ENCODE peak calls at places on chromosomes 4 and X, in eight cellular contexts. One of them, this sample, is unnamed.

GRCh38 chr4:183722738-183723560 is 63.9 kb downstream of the TRAPPC11 start:
- DNase-seq in mammary epithelial cell: peak; percentile 75
- DNase-seq in dorsolateral prefrontal cortex: peak; percentile 48
- DNase-seq in left ventricle myocardium inferior: peak; percentile 63
- DNase-seq in stomach: peak; percentile 81
- DNase-seq in naive thymus-derived CD4-positive, alpha-beta T cell: peak; percentile 60
- DNase-seq in gastrocnemius medialis: no peak
- DNase-seq in tibial artery: peak; percentile 33
- DNase-seq in this sample: no peak

GRCh38 chrX:69137911-69138310 is 27.3 kb downstream of the PJA1 start:
- DNase-seq in mammary epithelial cell: no peak
- DNase-seq in dorsolateral prefrontal cortex: no peak
- DNase-seq in left ventricle myocardium inferior: no peak
- DNase-seq in stomach: no peak
- DNase-seq in naive thymus-derived CD4-positive, alpha-beta T cell: no peak
- DNase-seq in gastrocnemius medialis: no peak
- DNase-seq in tibial artery: no peak
- DNase-seq in this sample: no peak

GRCh38 chr4:69058410-69059059 is 37.7 kb upstream of the UGT2B7 start:
- DNase-seq in mammary epithelial cell: no peak
- DNase-seq in dorsolateral prefrontal cortex: no peak
- DNase-seq in left ventricle myocardium inferior: no peak
- DNase-seq in stomach: no peak
- DNase-seq in naive thymus-derived CD4-positive, alpha-beta T cell: no peak
- DNase-seq in gastrocnemius medialis: no peak
- DNase-seq in tibial artery: no peak
- DNase-seq in this sample: no peak

GRCh38 chr4:11426716-11427115 is 2.0 kb downstream of the HS3ST1 start:
- DNase-seq in mammary epithelial cell: peak; percentile 23
- DNase-seq in dorsolateral prefrontal cortex: no peak
- DNase-seq in left ventricle myocardium inferior: no peak
- DNase-seq in stomach: no peak
- DNase-seq in naive thymus-derived CD4-positive, alpha-beta T cell: no peak
- DNase-seq in gastrocnemius medialis: no peak
- DNase-seq in tibial artery: no peak
- DNase-seq in this sample: no peak

GRCh38 chrX:19875051-19875432 is 12.4 kb downstream of the SH3KBP1 start:
- DNase-seq in mammary epithelial cell: no peak
- DNase-seq in dorsolateral prefrontal cortex: no peak
- DNase-seq in left ventricle myocardium inferior: no peak
- DNase-seq in stomach: no peak
- DNase-seq in naive thymus-derived CD4-positive, alpha-beta T cell: no peak
- DNase-seq in gastrocnemius medialis: no peak
- DNase-seq in tibial artery: no peak
- DNase-seq in this sample: no peak

GRCh38 chr4:7898385-7898784 is 41.3 kb downstream of the AFAP1 start:
- DNase-seq in mammary epithelial cell: no peak
- DNase-seq in dorsolateral prefrontal cortex: no peak
- DNase-seq in left ventricle myocardium inferior: no peak
- DNase-seq in stomach: no peak
- DNase-seq in naive thymus-derived CD4-positive, alpha-beta T cell: no peak
- DNase-seq in gastrocnemius medialis: no peak
- DNase-seq in tibial artery: no peak
- DNase-seq in this sample: no peak

GRCh38 chrX:14362731-14363130 is 166.6 kb upstream of the GLRA2 start:
- DNase-seq in mammary epithelial cell: no peak
- DNase-seq in dorsolateral prefrontal cortex: no peak
- DNase-seq in left ventricle myocardium inferior: no peak
- DNase-seq in stomach: no peak
- DNase-seq in naive thymus-derived CD4-positive, alpha-beta T cell: no peak
- DNase-seq in gastrocnemius medialis: no peak
- DNase-seq in tibial artery: no peak
- DNase-seq in this sample: no peak

GRCh38 chrX:68440940-68441339 is 7.6 kb upstream of the OPHN1 start:
- DNase-seq in mammary epithelial cell: peak; percentile 25
- DNase-seq in dorsolateral prefrontal cortex: no peak
- DNase-seq in left ventricle myocardium inferior: peak; percentile 56
- DNase-seq in stomach: peak; percentile 79
- DNase-seq in naive thymus-derived CD4-positive, alpha-beta T cell: no peak
- DNase-seq in gastrocnemius medialis: no peak
- DNase-seq in tibial artery: peak; percentile 50
- DNase-seq in this sample: no peak

GRCh38 chr4:40924096-40924792 is 174.5 kb downstream of the NSUN7 start:
- DNase-seq in mammary epithelial cell: no peak
- DNase-seq in dorsolateral prefrontal cortex: peak; percentile 75
- DNase-seq in left ventricle myocardium inferior: peak; percentile 57
- DNase-seq in stomach: peak; percentile 64
- DNase-seq in naive thymus-derived CD4-positive, alpha-beta T cell: peak; percentile 79
- DNase-seq in gastrocnemius medialis: no peak
- DNase-seq in tibial artery: peak; percentile 51
- DNase-seq in this sample: peak; percentile 83

GRCh38 chr4:140069068-140069467 is 84.9 kb downstream of the MAML3 start:
- DNase-seq in mammary epithelial cell: peak; percentile 14
- DNase-seq in dorsolateral prefrontal cortex: no peak
- DNase-seq in left ventricle myocardium inferior: peak; percentile 28
- DNase-seq in stomach: peak; percentile 46
- DNase-seq in naive thymus-derived CD4-positive, alpha-beta T cell: no peak
- DNase-seq in gastrocnemius medialis: no peak
- DNase-seq in tibial artery: peak; percentile 67
- DNase-seq in this sample: no peak

GRCh38 chrX:148592595-148592994 is 92.2 kb downstream of the AFF2 start:
- DNase-seq in mammary epithelial cell: no peak
- DNase-seq in dorsolateral prefrontal cortex: no peak
- DNase-seq in left ventricle myocardium inferior: no peak
- DNase-seq in stomach: no peak
- DNase-seq in naive thymus-derived CD4-positive, alpha-beta T cell: no peak
- DNase-seq in gastrocnemius medialis: no peak
- DNase-seq in tibial artery: no peak
- DNase-seq in this sample: no peak

GRCh38 chrX:99184153-99184552 is 1225.9 kb downstream of the PCDH19 start:
- DNase-seq in mammary epithelial cell: no peak
- DNase-seq in dorsolateral prefrontal cortex: no peak
- DNase-seq in left ventricle myocardium inferior: no peak
- DNase-seq in stomach: no peak
- DNase-seq in naive thymus-derived CD4-positive, alpha-beta T cell: no peak
- DNase-seq in gastrocnemius medialis: no peak
- DNase-seq in tibial artery: no peak
- DNase-seq in this sample: no peak

GRCh38 chr4:128311659-128312392 is 24.2 kb upstream of the PGRMC2 start:
- DNase-seq in mammary epithelial cell: peak; percentile 22
- DNase-seq in dorsolateral prefrontal cortex: no peak
- DNase-seq in left ventricle myocardium inferior: no peak
- DNase-seq in stomach: peak; percentile 49
- DNase-seq in naive thymus-derived CD4-positive, alpha-beta T cell: no peak
- DNase-seq in gastrocnemius medialis: no peak
- DNase-seq in tibial artery: no peak
- DNase-seq in this sample: no peak

GRCh38 chr4:141041021-141041476 is 92.2 kb downstream of the RNF150 start:
- DNase-seq in mammary epithelial cell: no peak
- DNase-seq in dorsolateral prefrontal cortex: no peak
- DNase-seq in left ventricle myocardium inferior: no peak
- DNase-seq in stomach: no peak
- DNase-seq in naive thymus-derived CD4-positive, alpha-beta T cell: no peak
- DNase-seq in gastrocnemius medialis: no peak
- DNase-seq in tibial artery: no peak
- DNase-seq in this sample: no peak

GRCh38 chr4:3868146-3868840 is 102.1 kb downstream of the ADRA2C start:
- DNase-seq in mammary epithelial cell: no peak
- DNase-seq in dorsolateral prefrontal cortex: peak; percentile 18
- DNase-seq in left ventricle myocardium inferior: peak; percentile 6
- DNase-seq in stomach: no peak
- DNase-seq in naive thymus-derived CD4-positive, alpha-beta T cell: no peak
- DNase-seq in gastrocnemius medialis: no peak
- DNase-seq in tibial artery: no peak
- DNase-seq in this sample: no peak

GRCh38 chr4:52822583-52823477 is 39.3 kb upstream of the RASL11B start:
- DNase-seq in mammary epithelial cell: peak; percentile 85
- DNase-seq in dorsolateral prefrontal cortex: no peak
- DNase-seq in left ventricle myocardium inferior: no peak
- DNase-seq in stomach: no peak
- DNase-seq in naive thymus-derived CD4-positive, alpha-beta T cell: no peak
- DNase-seq in gastrocnemius medialis: no peak
- DNase-seq in tibial artery: no peak
- DNase-seq in this sample: no peak

GRCh38 chr4:38943355-38943754 is 75.7 kb downstream of the FAM114A1 start:
- DNase-seq in mammary epithelial cell: no peak
- DNase-seq in dorsolateral prefrontal cortex: no peak
- DNase-seq in left ventricle myocardium inferior: peak; percentile 63
- DNase-seq in stomach: peak; percentile 57
- DNase-seq in naive thymus-derived CD4-positive, alpha-beta T cell: no peak
- DNase-seq in gastrocnemius medialis: peak; percentile 45
- DNase-seq in tibial artery: no peak
- DNase-seq in this sample: no peak

GRCh38 chr4:99087887-99088484 is 602 bp downstream of the ADH5 start:
- DNase-seq in mammary epithelial cell: peak; percentile 66
- DNase-seq in dorsolateral prefrontal cortex: no peak
- DNase-seq in left ventricle myocardium inferior: peak; percentile 60
- DNase-seq in stomach: peak; percentile 69
- DNase-seq in naive thymus-derived CD4-positive, alpha-beta T cell: no peak
- DNase-seq in gastrocnemius medialis: peak; percentile 81
- DNase-seq in tibial artery: peak; percentile 91
- DNase-seq in this sample: peak; percentile 48

GRCh38 chr4:103718993-103719319 is 829 bp downstream of the TACR3 start:
- DNase-seq in mammary epithelial cell: no peak
- DNase-seq in dorsolateral prefrontal cortex: peak; percentile 34
- DNase-seq in left ventricle myocardium inferior: no peak
- DNase-seq in stomach: no peak
- DNase-seq in naive thymus-derived CD4-positive, alpha-beta T cell: no peak
- DNase-seq in gastrocnemius medialis: no peak
- DNase-seq in tibial artery: no peak
- DNase-seq in this sample: no peak

GRCh38 chrX:153495362-153495751 is 577 bp downstream of the BGN start:
- DNase-seq in mammary epithelial cell: no peak
- DNase-seq in dorsolateral prefrontal cortex: no peak
- DNase-seq in left ventricle myocardium inferior: peak; percentile 31
- DNase-seq in stomach: no peak
- DNase-seq in naive thymus-derived CD4-positive, alpha-beta T cell: no peak
- DNase-seq in gastrocnemius medialis: no peak
- DNase-seq in tibial artery: peak; percentile 58
- DNase-seq in this sample: peak; percentile 77

DNA sequence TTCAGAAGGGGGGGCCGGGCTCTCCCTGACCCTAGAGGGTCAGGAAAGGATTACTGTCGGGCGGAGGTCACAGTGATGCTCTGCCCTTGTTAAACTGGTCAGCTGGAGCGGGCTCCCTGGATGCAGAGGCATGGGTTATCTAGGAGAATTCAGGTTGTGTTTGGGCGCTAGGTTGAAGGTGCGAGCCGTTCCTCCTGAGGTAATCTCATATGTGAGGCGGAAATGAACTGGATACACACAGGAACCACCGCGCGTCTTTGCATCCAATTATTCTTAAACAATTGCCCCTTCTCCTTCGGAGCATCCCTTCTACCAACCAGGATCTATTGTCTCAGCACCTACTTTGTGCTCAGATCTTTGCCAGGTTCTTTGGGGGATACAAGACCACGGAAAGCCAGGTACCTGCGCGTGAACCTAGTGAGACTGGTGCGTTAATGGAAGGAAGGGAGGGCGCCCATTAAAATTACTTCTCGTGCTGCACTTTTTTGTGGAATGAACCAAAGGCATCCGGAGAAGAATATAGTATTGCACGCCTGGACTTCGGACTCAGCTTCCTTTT is 28.4 kb downstream of the HAND2 start:
- DNase-seq in mammary epithelial cell: no peak
- DNase-seq in dorsolateral prefrontal cortex: no peak
- DNase-seq in left ventricle myocardium inferior: no peak
- DNase-seq in stomach: no peak
- DNase-seq in naive thymus-derived CD4-positive, alpha-beta T cell: no peak
- DNase-seq in gastrocnemius medialis: no peak
- DNase-seq in tibial artery: no peak
- DNase-seq in this sample: no peak
- H3K27me3 ChIP-seq in mammary epithelial cell: peaks cover 2% of the 10 kb centered on the region
- H3K27me3 ChIP-seq in dorsolateral prefrontal cortex: peaks cover 99% of the 10 kb centered on the region
- H3K27me3 ChIP-seq in left ventricle myocardium inferior: peaks cover 39% of the 10 kb centered on the region
- H3K27me3 ChIP-seq in stomach: no peaks in the 10 kb centered on the region
- H3K27me3 ChIP-seq in naive thymus-derived CD4-positive, alpha-beta T cell: peaks cover 18% of the 10 kb centered on the region
- H3K27me3 ChIP-seq in gastrocnemius medialis: peaks cover 36% of the 10 kb centered on the region
- H3K27me3 ChIP-seq in tibial artery: peaks cover 41% of the 10 kb centered on the region
- H3K27me3 ChIP-seq in this sample: no peaks in the 10 kb centered on the region

GRCh38 chr4:8913121-8913857 is 41.6 kb upstream of the HMX1 start:
- DNase-seq in mammary epithelial cell: no peak
- DNase-seq in dorsolateral prefrontal cortex: peak; percentile 26
- DNase-seq in left ventricle myocardium inferior: no peak
- DNase-seq in stomach: peak; percentile 17
- DNase-seq in naive thymus-derived CD4-positive, alpha-beta T cell: no peak
- DNase-seq in gastrocnemius medialis: no peak
- DNase-seq in tibial artery: no peak
- DNase-seq in this sample: no peak
- H3K27me3 ChIP-seq in mammary epithelial cell: no peaks in the 10 kb centered on the region
- H3K27me3 ChIP-seq in dorsolateral prefrontal cortex: peaks cover 10% of the 10 kb centered on the region
- H3K27me3 ChIP-seq in left ventricle myocardium inferior: peaks cover 90% of the 10 kb centered on the region
- H3K27me3 ChIP-seq in stomach: no peaks in the 10 kb centered on the region
- H3K27me3 ChIP-seq in naive thymus-derived CD4-positive, alpha-beta T cell: no peaks in the 10 kb centered on the region
- H3K27me3 ChIP-seq in gastrocnemius medialis: no peaks in the 10 kb centered on the region
- H3K27me3 ChIP-seq in tibial artery: peaks cover 50% of the 10 kb centered on the region
- H3K27me3 ChIP-seq in this sample: no peaks in the 10 kb centered on the region

DNA sequence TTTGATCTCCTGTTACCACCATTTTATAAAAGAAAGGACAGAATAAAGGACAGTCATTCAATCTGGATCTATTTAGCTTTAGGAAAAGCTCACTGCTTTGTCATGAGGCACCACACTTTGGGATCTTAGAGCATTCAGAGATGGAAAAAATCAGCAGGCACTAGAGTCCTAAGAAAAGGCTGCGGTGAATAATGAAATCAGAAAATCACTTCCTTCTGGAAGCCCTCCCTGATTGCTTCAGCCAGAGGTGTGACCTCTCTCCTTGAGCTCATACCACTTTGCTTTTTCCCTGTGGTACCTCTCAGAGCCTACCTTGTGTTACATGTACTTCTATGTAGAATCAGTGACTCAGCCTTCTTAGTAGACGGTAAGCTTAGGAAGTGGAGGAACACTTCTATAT is 8.7 kb upstream of the TRPC5OS start:
- DNase-seq in mammary epithelial cell: no peak
- DNase-seq in dorsolateral prefrontal cortex: no peak
- DNase-seq in left ventricle myocardium inferior: no peak
- DNase-seq in stomach: no peak
- DNase-seq in naive thymus-derived CD4-positive, alpha-beta T cell: no peak
- DNase-seq in gastrocnemius medialis: no peak
- DNase-seq in tibial artery: no peak
- DNase-seq in this sample: no peak
- H3K27me3 ChIP-seq in mammary epithelial cell: peaks cover 2% of the 10 kb centered on the region
- H3K27me3 ChIP-seq in dorsolateral prefrontal cortex: peaks cover 72% of the 10 kb centered on the region
- H3K27me3 ChIP-seq in left ventricle myocardium inferior: no peaks in the 10 kb centered on the region
- H3K27me3 ChIP-seq in stomach: no peaks in the 10 kb centered on the region
- H3K27me3 ChIP-seq in naive thymus-derived CD4-positive, alpha-beta T cell: no peaks in the 10 kb centered on the region
- H3K27me3 ChIP-seq in gastrocnemius medialis: no peaks in the 10 kb centered on the region
- H3K27me3 ChIP-seq in tibial artery: no peaks in the 10 kb centered on the region
- H3K27me3 ChIP-seq in this sample: no peaks in the 10 kb centered on the region

GRCh38 chrX:18271725-18272124 is 51.0 kb upstream of the BEND2 start:
- DNase-seq in mammary epithelial cell: no peak
- DNase-seq in dorsolateral prefrontal cortex: no peak
- DNase-seq in left ventricle myocardium inferior: no peak
- DNase-seq in stomach: no peak
- DNase-seq in naive thymus-derived CD4-positive, alpha-beta T cell: no peak
- DNase-seq in gastrocnemius medialis: no peak
- DNase-seq in tibial artery: no peak
- DNase-seq in this sample: no peak

GRCh38 chrX:18271309-18271708 is 50.6 kb upstream of the BEND2 start:
- DNase-seq in mammary epithelial cell: no peak
- DNase-seq in dorsolateral prefrontal cortex: no peak
- DNase-seq in left ventricle myocardium inferior: no peak
- DNase-seq in stomach: no peak
- DNase-seq in naive thymus-derived CD4-positive, alpha-beta T cell: no peak
- DNase-seq in gastrocnemius medialis: no peak
- DNase-seq in tibial artery: no peak
- DNase-seq in this sample: no peak

GRCh38 chrX:18272222-18272621 is 51.5 kb upstream of the BEND2 start:
- DNase-seq in mammary epithelial cell: no peak
- DNase-seq in dorsolateral prefrontal cortex: no peak
- DNase-seq in left ventricle myocardium inferior: no peak
- DNase-seq in stomach: no peak
- DNase-seq in naive thymus-derived CD4-positive, alpha-beta T cell: no peak
- DNase-seq in gastrocnemius medialis: no peak
- DNase-seq in tibial artery: no peak
- DNase-seq in this sample: no peak
- H3K27me3 ChIP-seq in mammary epithelial cell: no peaks in the 10 kb centered on the region
- H3K27me3 ChIP-seq in dorsolateral prefrontal cortex: peaks cover 20% of the 10 kb centered on the region
- H3K27me3 ChIP-seq in left ventricle myocardium inferior: no peaks in the 10 kb centered on the region
- H3K27me3 ChIP-seq in stomach: no peaks in the 10 kb centered on the region
- H3K27me3 ChIP-seq in naive thymus-derived CD4-positive, alpha-beta T cell: no peaks in the 10 kb centered on the region
- H3K27me3 ChIP-seq in gastrocnemius medialis: no peaks in the 10 kb centered on the region
- H3K27me3 ChIP-seq in tibial artery: no peaks in the 10 kb centered on the region
- H3K27me3 ChIP-seq in this sample: no peaks in the 10 kb centered on the region